ENCODE peak calls at places on chromosomes 7 and 10, in five cellular contexts. F, H, P, O and Z are unnamed samples.
A peak's percentile ranks its signal among the peaks of the same experiment; 100 is the strongest.

GRCh38 chr7:87712571-87712970 is 84.4 kb downstream of the RUNDC3B start:
- DNase-seq in F (no peak), H (no peak), P (no peak), O (no peak), Z (peak; percentile 32)

GRCh38 chr10:92381543-92381954 is 90.6 kb downstream of the MARCHF5 start:
- DNase-seq in F (no peak), H (no peak), P (no peak), O (no peak), Z (peak; percentile 80)

GRCh38 chr7:13897825-13898224 is 91.6 kb downstream of the ETV1 start:
- DNase-seq in F (no peak), H (no peak), P (no peak), O (no peak), Z (no peak)

GRCh38 chr10:47404446-47404845 is 20.4 kb upstream of the ZNF488 start:
- DNase-seq in F (peak; percentile 53), H (no peak), P (no peak), O (no peak), Z (no peak)

GRCh38 chr7:73704640-73705550 is 14.6 kb downstream of the STX1A start:
- DNase-seq in F (peak; percentile 91), H (peak; percentile 65), P (no peak), O (no peak), Z (peak; percentile 63)

GRCh38 chr10:43957267-43958070 is 308.8 kb upstream of the ZNF32 start:
- DNase-seq in F (no peak), H (no peak), P (peak; percentile 17), O (no peak), Z (no peak)

GRCh38 chr10:97673736-97674525 is 13.1 kb downstream of the AVPI1 start:
- DNase-seq in F (no peak), H (no peak), P (no peak), O (peak; percentile 91), Z (peak; percentile 71)

GRCh38 chr10:69955897-69956832 is 96.5 kb upstream of the MACROH2A2 start:
- DNase-seq in F (no peak), H (no peak), P (peak; percentile 55), O (no peak), Z (no peak)

GRCh38 chr7:134618756-134619530 is 27.7 kb upstream of the BPGM start:
- DNase-seq in F (no peak), H (no peak), P (no peak), O (peak; percentile 81), Z (peak; percentile 56)

GRCh38 chr10:132480356-132480755 is 57.2 kb upstream of the INPP5A start:
- DNase-seq in F (no peak), H (no peak), P (no peak), O (peak; percentile 46), Z (no peak)

GRCh38 chr10:102394079-102394800 is 1.3 kb upstream of the NFKB2 start:
- DNase-seq in F (peak; percentile 87), H (peak; percentile 95), P (peak; percentile 96), O (peak; percentile 97), Z (peak; percentile 95)

GRCh38 chr7:40680657-40681056 is 545.9 kb downstream of the SUGCT start:
- DNase-seq in F (no peak), H (no peak), P (no peak), O (peak; percentile 24), Z (peak; percentile 28)

GRCh38 chr7:104767826-104768536 is 246.0 kb upstream of the KMT2E start:
- DNase-seq in F (no peak), H (no peak), P (no peak), O (peak; percentile 13), Z (no peak)

GRCh38 chr7:86320341-86320740 is 323.4 kb upstream of the GRM3 start:
- DNase-seq in F (no peak), H (no peak), P (no peak), O (no peak), Z (no peak)

GRCh38 chr10:89518876-89519842 is 16.2 kb downstream of the SLC16A12 start:
- DNase-seq in F (no peak), H (no peak), P (no peak), O (peak; percentile 94), Z (peak; percentile 98)

GRCh38 chr7:97858221-97858620 is 14.0 kb downstream of the ASNS start:
- DNase-seq in F (no peak), H (no peak), P (no peak), O (no peak), Z (no peak)

GRCh38 chr7:137976700-137977099 is 25.2 kb downstream of the CREB3L2 start:
- DNase-seq in F (no peak), H (no peak), P (no peak), O (no peak), Z (no peak)

GRCh38 chr7:72163266-72163665 is 248.9 kb downstream of the CALN1 start:
- DNase-seq in F (no peak), H (no peak), P (no peak), O (no peak), Z (no peak)

GRCh38 chr7:96636342-96636865 is 73.2 kb downstream of the SEM1 start:
- DNase-seq in F (no peak), H (no peak), P (no peak), O (no peak), Z (no peak)

GRCh38 chr7:44073664-44074348 is 8.4 kb upstream of the PGAM2 start:
- DNase-seq in F (peak; percentile 97), H (peak; percentile 91), P (peak; percentile 88), O (peak; percentile 83), Z (peak; percentile 76)

GRCh38 chr7:137801003-137801402 is 45.8 kb downstream of the DGKI start:
- DNase-seq in F (no peak), H (no peak), P (no peak), O (peak; percentile 76), Z (peak; percentile 59)

GRCh38 chr10:124971276-124971675 is 29.4 kb downstream of the ZRANB1 start:
- DNase-seq in F (no peak), H (no peak), P (no peak), O (no peak), Z (no peak)
- H3K4me3 ChIP-seq in F (no peak overlapping the region), H (no peak overlapping the region), P (no peak overlapping the region), O (no peak overlapping the region), Z (no peak overlapping the region)

GRCh38 chr10:103659674-103660363 is 166.3 kb downstream of the NEURL1 start:
- DNase-seq in F (peak; percentile 50), H (peak; percentile 75), P (peak; percentile 86), O (peak; percentile 93), Z (peak; percentile 93)

GRCh38 chr10:103658049-103658577 is 164.6 kb downstream of the NEURL1 start:
- DNase-seq in F (no peak), H (no peak), P (no peak), O (no peak), Z (peak; percentile 64)

GRCh38 chr10:103661198-103661950 is 167.9 kb downstream of the NEURL1 start:
- DNase-seq in F (peak; percentile 44), H (peak; percentile 87), P (peak; percentile 95), O (peak; percentile 96), Z (peak; percentile 86)

GRCh38 chr10:103661951-103662405 is 168.5 kb downstream of the NEURL1 start:
- DNase-seq in F (no peak), H (no peak), P (no peak), O (no peak), Z (no peak)

DNA sequence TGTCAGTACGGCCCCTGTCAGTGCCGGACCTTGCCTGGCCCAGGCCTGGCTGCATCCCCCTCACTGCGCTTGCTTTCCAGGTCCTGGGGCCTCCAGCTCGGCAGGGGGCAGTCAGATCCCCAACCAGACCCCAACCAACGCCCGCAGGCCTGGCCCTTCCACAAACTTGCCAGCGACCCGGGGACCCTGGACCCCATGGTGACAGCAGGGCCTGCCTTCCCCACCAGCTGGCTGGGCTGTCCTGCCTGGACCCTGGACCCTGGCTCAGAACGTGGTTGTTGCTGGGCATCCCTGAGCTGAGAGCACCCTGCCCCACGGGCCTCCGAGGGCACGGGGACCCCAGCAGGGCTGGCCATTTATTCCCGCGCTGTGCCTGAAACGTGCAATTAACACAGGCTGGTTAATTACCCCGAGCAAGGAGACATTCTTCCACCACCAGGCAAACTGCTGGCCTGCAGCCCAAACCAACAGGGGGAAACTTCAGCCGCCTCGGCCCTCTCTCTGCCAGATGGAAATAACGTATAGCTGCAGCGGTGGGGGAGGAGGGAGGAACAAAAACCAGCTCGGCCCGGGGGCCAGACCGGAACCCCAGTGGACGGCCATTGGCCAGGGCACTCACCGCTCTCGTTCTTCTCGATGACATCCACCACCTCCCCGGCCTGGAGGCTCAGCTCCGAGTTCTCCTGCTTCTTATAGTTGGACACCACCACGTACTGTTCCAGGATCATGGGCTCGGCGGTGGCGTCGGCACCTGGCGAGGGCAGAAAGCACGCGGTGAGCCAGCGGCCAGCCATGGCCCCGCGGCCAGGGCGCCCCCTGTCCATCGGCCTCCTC is 167.1 kb downstream of the NEURL1 start:
- DNase-seq in F (peak; percentile 6), H (peak; percentile 59), P (no peak), O (peak; percentile 77), Z (peak; percentile 63)
- TF ChIP-seq CTCF in F (no peak), H (no peak), P (no peak), O (peak; percentile 16), Z (peak; percentile 5)

DNA sequence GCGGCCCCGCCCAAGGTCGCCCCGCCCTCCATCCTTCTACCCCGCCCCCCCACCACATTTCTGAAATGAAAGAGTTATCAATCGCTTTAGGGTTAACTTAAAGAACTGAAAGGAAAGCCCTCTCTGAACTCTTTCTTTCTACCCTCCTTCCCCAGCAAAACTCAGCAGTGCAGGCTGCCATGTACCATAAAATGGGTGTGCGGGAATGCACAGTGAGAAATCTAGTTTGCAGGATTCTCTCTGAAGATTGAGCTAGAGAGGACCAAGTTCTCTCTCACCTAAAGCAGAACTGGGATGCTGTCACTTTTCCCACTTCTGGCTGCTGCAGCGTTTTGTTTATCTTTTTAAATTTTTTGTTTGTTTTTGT is 151.6 kb upstream of the YAE1 start:
- DNase-seq in F (no peak), H (no peak), P (no peak), O (no peak), Z (no peak)
- H3K4me3 ChIP-seq in F (no peak overlapping the region), H (peak overlapping the region; percentile 63), P (peak overlapping the region; percentile 87), O (peak overlapping the region; percentile 62), Z (peak overlapping the region; percentile 61)

GRCh38 chr7:151409555-151410404 is at the start of gene WDR86:
- DNase-seq in F (no peak), H (no peak), P (no peak), O (no peak), Z (no peak)

GRCh38 chr7:151412318-151412717 is 2.5 kb upstream of the WDR86 start:
- DNase-seq in F (no peak), H (no peak), P (no peak), O (no peak), Z (no peak)

GRCh38 chr7:151410405-151411390 is 860 bp upstream of the WDR86 start:
- DNase-seq in F (no peak), H (no peak), P (no peak), O (peak; percentile 51), Z (peak; percentile 55)

GRCh38 chr7:151413241-151413640 is 3.4 kb upstream of the WDR86 start:
- DNase-seq in F (no peak), H (no peak), P (no peak), O (no peak), Z (no peak)

DNA sequence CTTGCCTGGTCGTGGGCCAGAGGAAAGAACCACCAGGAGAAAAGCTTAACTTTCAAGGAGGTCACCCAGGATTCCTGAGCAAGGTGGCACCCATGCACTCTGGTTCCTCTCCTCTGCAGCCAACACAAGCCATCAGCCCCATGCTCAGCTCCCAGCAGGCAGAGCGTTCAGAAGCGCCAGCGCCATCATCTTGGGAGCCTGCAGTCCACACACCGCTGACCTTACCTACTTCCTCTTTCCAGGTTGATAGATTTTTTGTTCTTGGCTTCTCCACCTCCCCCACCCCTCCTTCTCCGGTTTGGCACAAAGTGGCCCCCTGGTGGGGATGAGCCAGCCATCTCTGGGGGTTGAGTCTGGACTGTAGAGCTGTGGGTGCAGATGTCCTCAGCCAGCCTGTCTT is 1.7 kb upstream of the WDR86 start:
- DNase-seq in F (no peak), H (no peak), P (no peak), O (no peak), Z (no peak)
- TF ChIP-seq CTCF in F (no peak), H (no peak), P (no peak), O (no peak), Z (no peak)